ENCODE peak calls at places on chromosomes 2 and 18, in four cellular contexts. U, E, X and P are unnamed samples. For H3K4me1, the result is how much of the 10 kb centered on the place peaks cover.

GRCh38 chr2:11726384-11726783 is 20.0 kb upstream of the LPIN1 start:
- DNase-seq in U (no peak), E (no peak), X (no peak), P (no peak)

GRCh38 chr2:158926478-158926948 is 41.9 kb upstream of the TANC1 start:
- DNase-seq in U (no peak), E (no peak), X (no peak), P (no peak)

GRCh38 chr18:35974181-35974580 is 1.7 kb downstream of the RMP24 start:
- DNase-seq in U (no peak), E (no peak), X (no peak), P (no peak)

GRCh38 chr18:48777737-48778111 is 173.0 kb downstream of the SMAD7 start:
- DNase-seq in U (no peak), E (no peak), X (no peak), P (no peak)

GRCh38 chr2:205076405-205076804 is 531.1 kb downstream of the PARD3B start:
- DNase-seq in U (no peak), E (no peak), X (no peak), P (no peak)

GRCh38 chr18:44325903-44326650 is 354.6 kb upstream of the SETBP1 start:
- DNase-seq in U (no peak), E (peak), X (peak), P (no peak)

GRCh38 chr2:209872675-209873074 is 101.0 kb downstream of the UNC80 start:
- DNase-seq in U (no peak), E (no peak), X (peak), P (no peak)

GRCh38 chr2:74267068-74267467 is 68.7 kb downstream of the MTHFD2 start:
- DNase-seq in U (peak), E (peak), X (peak), P (peak)

GRCh38 chr2:16264931-16265540 is 324.7 kb downstream of the MYCN start:
- DNase-seq in U (no peak), E (no peak), X (no peak), P (no peak)

GRCh38 chr2:30385327-30385726 is 61.7 kb upstream of the LCLAT1 start:
- DNase-seq in U (no peak), E (no peak), X (no peak), P (no peak)

GRCh38 chr2:171244466-171244969 is 83.8 kb upstream of the TLK1 start:
- DNase-seq in U (no peak), E (no peak), X (no peak), P (no peak)

GRCh38 chr2:179260224-179260623 is 4.4 kb downstream of the SESTD1 start:
- DNase-seq in U (no peak), E (no peak), X (no peak), P (no peak)

GRCh38 chr2:206915136-206915535 is 24.2 kb upstream of the CPO start:
- DNase-seq in U (no peak), E (no peak), X (no peak), P (no peak)

GRCh38 chr2:45072862-45073237 is 63.6 kb upstream of the SIX2 start:
- DNase-seq in U (no peak), E (no peak), X (no peak), P (no peak)

GRCh38 chr2:235611756-235612155 is 117.9 kb downstream of the AGAP1 start:
- DNase-seq in U (no peak), E (no peak), X (no peak), P (no peak)

GRCh38 chr18:55405655-55406373 is 182.2 kb downstream of the TCF4 start:
- DNase-seq in U (no peak), E (peak), X (peak), P (no peak)

GRCh38 chr2:23320058-23320457 is 64.9 kb upstream of the KLHL29 start:
- DNase-seq in U (no peak), E (no peak), X (no peak), P (no peak)

GRCh38 chr2:88196490-88197087 is 26.4 kb downstream of the THNSL2 start:
- DNase-seq in U (no peak), E (no peak), X (no peak), P (no peak)

GRCh38 chr2:238369516-238370481 is 49.5 kb downstream of the TRAF3IP1 start:
- DNase-seq in U (no peak), E (no peak), X (no peak), P (no peak)
- H3K27ac ChIP-seq in U (no peak), E (no peak), X (no peak), P (no peak)

GRCh38 chr2:100900156-100900795 is 80.3 kb downstream of the NPAS2 start:
- DNase-seq in U (no peak), E (no peak), X (no peak), P (no peak)
- H3K4me1 ChIP-seq in U (under half), E (half or more), X (under half), P (under half)

DNA sequence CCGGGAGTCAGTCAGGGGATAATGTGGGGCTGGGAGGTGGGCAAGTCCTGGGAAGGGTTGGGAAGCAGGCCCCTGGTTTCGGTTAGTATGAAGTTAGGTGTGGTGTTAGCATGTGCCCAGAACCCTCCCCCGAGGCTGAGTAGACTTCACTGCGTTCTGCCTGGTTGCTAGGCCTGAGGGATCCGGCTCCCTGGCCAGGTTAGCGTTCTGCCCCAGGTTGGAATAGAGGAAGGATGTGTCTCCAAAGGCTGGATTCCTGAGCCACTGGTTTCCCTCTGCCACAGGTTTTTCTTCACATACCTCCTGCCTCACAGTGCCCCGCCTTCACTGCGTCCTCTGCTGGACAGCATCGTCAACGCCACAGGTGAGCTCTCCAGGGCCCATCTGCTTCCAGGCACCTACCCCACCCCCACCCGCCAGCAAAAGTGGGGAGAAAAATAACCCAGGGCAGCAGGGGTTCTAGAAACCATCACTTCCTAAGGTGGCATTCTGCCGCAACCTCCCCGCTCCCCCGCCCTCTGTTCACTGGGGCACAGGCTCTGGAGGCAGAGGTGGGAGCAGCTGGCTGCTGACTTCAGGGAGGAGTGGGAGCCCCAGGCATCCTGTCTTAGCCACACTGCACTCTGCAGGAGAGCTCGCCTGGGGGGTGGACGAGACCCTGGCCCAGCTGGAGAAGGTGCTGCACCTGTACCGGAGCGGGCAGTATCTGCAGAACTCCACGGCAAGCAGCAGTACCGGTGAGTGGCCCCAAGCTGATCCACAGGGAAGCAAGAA is 7.0 kb downstream of the PKDCC start:
- DNase-seq in U (peak), E (no peak), X (peak), P (no peak)
- H3K27ac ChIP-seq in U (peak), E (peak), X (peak), P (no peak)

GRCh38 chr2:109501461-109501860 is 112.3 kb downstream of the SEPTIN10 start:
- DNase-seq in U (no peak), E (no peak), X (no peak), P (no peak)
- H3K4me1 ChIP-seq in U (under half), E (under half), X (under half), P (under half)

GRCh38 chr2:160207271-160207670 is 7.2 kb upstream of the ITGB6 start:
- DNase-seq in U (no peak), E (no peak), X (no peak), P (no peak)

GRCh38 chr2:160203422-160203821 is 3.4 kb upstream of the ITGB6 start:
- DNase-seq in U (no peak), E (no peak), X (no peak), P (no peak)

GRCh38 chr2:160203007-160203406 is 2.9 kb upstream of the ITGB6 start:
- DNase-seq in U (no peak), E (no peak), X (no peak), P (no peak)

GRCh38 chr2:160206436-160206835 is 6.4 kb upstream of the ITGB6 start:
- DNase-seq in U (no peak), E (no peak), X (no peak), P (no peak)

GRCh38 chr2:160205511-160205910 is 5.4 kb upstream of the ITGB6 start:
- DNase-seq in U (peak), E (peak), X (peak), P (no peak)
- H3K27ac ChIP-seq in U (peak), E (peak), X (no peak), P (no peak)

DNA sequence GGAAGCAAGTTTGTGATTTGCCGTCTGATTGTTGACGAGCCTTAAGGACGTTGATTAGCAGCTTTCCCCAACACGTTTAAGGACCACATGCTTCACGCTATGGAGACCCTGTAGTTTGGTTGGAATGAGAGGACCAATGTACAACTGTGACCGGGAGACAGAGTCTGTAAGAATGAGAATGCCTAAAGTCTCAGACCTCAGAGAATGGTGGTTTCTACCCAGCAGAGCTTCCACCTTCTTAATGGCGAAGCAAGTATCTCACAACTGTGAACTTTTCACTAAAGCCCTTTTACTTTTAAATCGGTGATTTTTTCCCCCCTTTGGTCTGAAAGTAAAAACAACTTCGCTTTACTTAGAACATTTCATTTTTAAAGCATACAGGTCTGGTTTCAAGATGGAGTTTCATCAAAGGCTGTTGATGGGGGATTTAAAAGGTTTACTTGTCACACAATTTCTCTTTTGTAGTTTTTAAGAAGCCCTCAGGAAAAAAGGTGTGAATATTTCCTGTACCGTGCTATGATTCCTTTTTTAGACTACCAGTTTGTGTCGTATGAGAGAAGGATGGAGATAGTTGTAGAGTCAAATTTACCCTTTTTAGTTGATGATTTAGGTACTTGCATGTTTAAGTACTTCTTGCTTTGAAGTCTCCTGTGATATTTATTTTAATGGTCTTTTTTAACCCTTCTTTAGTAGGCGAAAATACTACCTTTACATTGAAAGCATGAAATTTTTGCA is 1.5 kb downstream of the TTC39C start:
- DNase-seq in U (no peak), E (no peak), X (no peak), P (no peak)
- H3K4me1 ChIP-seq in U (under half), E (under half), X (under half), P (half or more)

GRCh38 chr2:217838409-217838831 is 164.4 kb downstream of the TNS1 start:
- DNase-seq in U (no peak), E (no peak), X (no peak), P (no peak)

GRCh38 chr2:217835931-217836881 is 166.6 kb downstream of the TNS1 start:
- DNase-seq in U (no peak), E (no peak), X (peak), P (no peak)

GRCh38 chr2:217839073-217839749 is 163.6 kb downstream of the TNS1 start:
- DNase-seq in U (no peak), E (no peak), X (no peak), P (no peak)

GRCh38 chr2:217837001-217837491 is 165.7 kb downstream of the TNS1 start:
- DNase-seq in U (no peak), E (no peak), X (peak), P (no peak)

DNA sequence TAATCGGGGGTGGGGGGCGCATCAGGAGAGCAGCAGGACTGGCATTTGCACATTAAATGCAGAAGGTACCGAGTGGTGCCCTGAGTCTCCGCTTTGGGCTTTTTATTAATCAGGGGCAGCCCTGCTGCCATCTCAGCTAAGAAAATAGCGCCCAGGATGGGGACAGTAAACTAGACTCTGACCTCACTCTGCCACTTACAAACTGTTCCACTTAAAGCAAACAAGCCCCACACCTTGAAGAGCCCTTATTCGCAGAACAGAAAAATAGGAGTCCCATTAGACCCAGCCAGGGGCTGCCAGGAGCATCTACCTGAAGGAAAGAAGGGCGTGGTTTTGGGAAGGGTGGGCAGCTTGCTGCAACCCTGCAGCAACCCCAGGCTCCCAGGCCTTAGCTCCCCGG is 165.3 kb downstream of the TNS1 start:
- DNase-seq in U (no peak), E (no peak), X (no peak), P (no peak)
- H3K27ac ChIP-seq in U (peak), E (no peak), X (no peak), P (no peak)

DNA sequence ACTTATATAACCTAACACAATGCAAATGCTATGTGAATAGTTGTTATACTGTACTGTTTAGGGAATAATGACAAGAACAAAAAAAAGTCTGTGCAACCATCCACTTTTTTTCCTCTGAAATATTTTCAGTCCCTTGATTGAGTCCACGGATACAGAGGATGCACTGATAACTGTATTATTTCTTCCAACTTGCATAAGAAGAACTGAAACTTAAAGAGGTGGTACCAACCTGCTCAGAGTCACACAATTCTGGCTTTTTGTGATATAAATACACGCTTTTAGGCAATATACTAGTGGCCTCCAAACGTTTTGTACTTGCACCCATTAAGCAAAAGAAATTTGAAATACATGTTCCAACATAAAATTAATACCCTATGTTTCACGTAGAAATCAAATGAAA is 1.3 kb downstream of the SMC6 start:
- DNase-seq in U (no peak), E (no peak), X (no peak), P (no peak)
- H3K4me1 ChIP-seq in U (under half), E (half or more), X (under half), P (under half)